ENCODE peak calls at places on chromosomes 4 and X, in six cellular contexts. One of them, this sample, is unnamed.
A peak's percentile ranks its signal among the peaks of the same experiment; 100 is the strongest.

GRCh38 chrX:40145001-40145631 is 47.4 kb upstream of the BCOR start:
- DNase-seq in DND-41: peak; percentile 27
- DNase-seq in psoas muscle: peak; percentile 60
- DNase-seq in H9: peak; percentile 78
- DNase-seq in left lung: peak; percentile 73
- DNase-seq in nephron progenitor cell: no peak
- DNase-seq in this sample: no peak

GRCh38 chr4:24781999-24782745 is 13.2 kb upstream of the SOD3 start:
- DNase-seq in DND-41: no peak
- DNase-seq in psoas muscle: no peak
- DNase-seq in H9: no peak
- DNase-seq in left lung: no peak
- DNase-seq in nephron progenitor cell: no peak
- DNase-seq in this sample: no peak

GRCh38 chr4:151415978-151416377 is 7.0 kb downstream of the FHIP1A start:
- DNase-seq in DND-41: no peak
- DNase-seq in psoas muscle: no peak
- DNase-seq in H9: no peak
- DNase-seq in left lung: no peak
- DNase-seq in nephron progenitor cell: no peak
- DNase-seq in this sample: no peak

GRCh38 chrX:153494541-153495361 is at the start of gene BGN:
- DNase-seq in DND-41: no peak
- DNase-seq in psoas muscle: no peak
- DNase-seq in H9: peak; percentile 62
- DNase-seq in left lung: no peak
- DNase-seq in nephron progenitor cell: peak; percentile 58
- DNase-seq in this sample: peak; percentile 20

GRCh38 chr4:7518871-7519637 is 84.3 kb upstream of the PSAPL1 start:
- DNase-seq in DND-41: no peak
- DNase-seq in psoas muscle: no peak
- DNase-seq in H9: no peak
- DNase-seq in left lung: no peak
- DNase-seq in nephron progenitor cell: no peak
- DNase-seq in this sample: no peak

GRCh38 chr4:8039290-8039689 is 99.6 kb upstream of the AFAP1 start:
- DNase-seq in DND-41: no peak
- DNase-seq in psoas muscle: no peak
- DNase-seq in H9: no peak
- DNase-seq in left lung: peak; percentile 50
- DNase-seq in nephron progenitor cell: peak; percentile 69
- DNase-seq in this sample: peak; percentile 13

GRCh38 chr4:147787204-147787603 is 55.3 kb downstream of the ARHGAP10 start:
- DNase-seq in DND-41: no peak
- DNase-seq in psoas muscle: peak; percentile 61
- DNase-seq in H9: no peak
- DNase-seq in left lung: no peak
- DNase-seq in nephron progenitor cell: no peak
- DNase-seq in this sample: no peak

GRCh38 chr4:146545102-146545501 is 23.4 kb upstream of the SLC10A7 start:
- DNase-seq in DND-41: no peak
- DNase-seq in psoas muscle: no peak
- DNase-seq in H9: peak; percentile 44
- DNase-seq in left lung: no peak
- DNase-seq in nephron progenitor cell: no peak
- DNase-seq in this sample: no peak

GRCh38 chr4:20017035-20017434 is 234.7 kb upstream of the SLIT2 start:
- DNase-seq in DND-41: no peak
- DNase-seq in psoas muscle: no peak
- DNase-seq in H9: no peak
- DNase-seq in left lung: no peak
- DNase-seq in nephron progenitor cell: no peak
- DNase-seq in this sample: no peak

GRCh38 chrX:106300656-106301055 is 132.6 kb downstream of the PWWP3B start:
- DNase-seq in DND-41: no peak
- DNase-seq in psoas muscle: no peak
- DNase-seq in H9: no peak
- DNase-seq in left lung: no peak
- DNase-seq in nephron progenitor cell: no peak
- DNase-seq in this sample: no peak

GRCh38 chrX:48601741-48602394 is 4.6 kb downstream of the WDR13 start:
- DNase-seq in DND-41: no peak
- DNase-seq in psoas muscle: no peak
- DNase-seq in H9: no peak
- DNase-seq in left lung: no peak
- DNase-seq in nephron progenitor cell: no peak
- DNase-seq in this sample: no peak

GRCh38 chr4:113766882-113767281 is 5.3 kb upstream of the CAMK2D start:
- DNase-seq in DND-41: no peak
- DNase-seq in psoas muscle: no peak
- DNase-seq in H9: no peak
- DNase-seq in left lung: no peak
- DNase-seq in nephron progenitor cell: no peak
- DNase-seq in this sample: no peak

GRCh38 chr4:114349543-114350175 is 248.9 kb upstream of the UGT8 start:
- DNase-seq in DND-41: no peak
- DNase-seq in psoas muscle: no peak
- DNase-seq in H9: no peak
- DNase-seq in left lung: no peak
- DNase-seq in nephron progenitor cell: no peak
- DNase-seq in this sample: no peak

GRCh38 chrX:147180886-147181285 is 366.3 kb upstream of the CXorf51A start:
- DNase-seq in DND-41: no peak
- DNase-seq in psoas muscle: no peak
- DNase-seq in H9: no peak
- DNase-seq in left lung: no peak
- DNase-seq in nephron progenitor cell: no peak
- DNase-seq in this sample: no peak

GRCh38 chrX:108420481-108420880 is 17.7 kb downstream of the COL4A6 start:
- DNase-seq in DND-41: no peak
- DNase-seq in psoas muscle: no peak
- DNase-seq in H9: no peak
- DNase-seq in left lung: no peak
- DNase-seq in nephron progenitor cell: no peak
- DNase-seq in this sample: no peak

GRCh38 chr4:6222761-6223292 is 22.5 kb upstream of the JAKMIP1 start:
- DNase-seq in DND-41: no peak
- DNase-seq in psoas muscle: no peak
- DNase-seq in H9: peak; percentile 84
- DNase-seq in left lung: no peak
- DNase-seq in nephron progenitor cell: peak; percentile 36
- DNase-seq in this sample: peak; percentile 3

GRCh38 chr4:18571252-18571885 is 549.8 kb upstream of the LCORL start:
- DNase-seq in DND-41: no peak
- DNase-seq in psoas muscle: no peak
- DNase-seq in H9: no peak
- DNase-seq in left lung: no peak
- DNase-seq in nephron progenitor cell: no peak
- DNase-seq in this sample: no peak

DNA sequence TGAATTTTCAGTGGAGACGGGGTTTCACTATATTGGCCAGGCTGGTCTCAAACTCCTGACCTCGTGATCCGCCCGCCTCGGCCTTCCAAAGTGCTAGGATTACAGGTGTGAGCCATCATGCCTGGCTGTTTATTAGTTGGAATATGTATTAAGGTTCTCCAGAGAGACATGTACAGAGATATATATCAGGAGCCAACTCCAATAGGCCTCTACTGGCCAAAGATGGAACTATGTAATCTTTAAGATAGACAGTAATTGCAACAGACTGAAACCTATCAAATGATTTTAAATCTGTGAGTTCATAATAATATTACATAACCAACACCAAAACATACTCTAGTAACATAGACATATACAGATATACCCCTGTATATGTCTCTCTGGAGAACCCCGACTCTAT is 5.8 kb upstream of the DMP1 start:
- DNase-seq in DND-41: no peak
- DNase-seq in psoas muscle: no peak
- DNase-seq in H9: no peak
- DNase-seq in left lung: no peak
- DNase-seq in nephron progenitor cell: no peak
- DNase-seq in this sample: no peak
- TF ChIP-seq CTCF in DND-41: no peak
- TF ChIP-seq CTCF in psoas muscle: no peak
- TF ChIP-seq CTCF in H9: no peak
- TF ChIP-seq CTCF in left lung: no peak
- TF ChIP-seq CTCF in nephron progenitor cell: no peak
- TF ChIP-seq CTCF in this sample: no peak

DNA sequence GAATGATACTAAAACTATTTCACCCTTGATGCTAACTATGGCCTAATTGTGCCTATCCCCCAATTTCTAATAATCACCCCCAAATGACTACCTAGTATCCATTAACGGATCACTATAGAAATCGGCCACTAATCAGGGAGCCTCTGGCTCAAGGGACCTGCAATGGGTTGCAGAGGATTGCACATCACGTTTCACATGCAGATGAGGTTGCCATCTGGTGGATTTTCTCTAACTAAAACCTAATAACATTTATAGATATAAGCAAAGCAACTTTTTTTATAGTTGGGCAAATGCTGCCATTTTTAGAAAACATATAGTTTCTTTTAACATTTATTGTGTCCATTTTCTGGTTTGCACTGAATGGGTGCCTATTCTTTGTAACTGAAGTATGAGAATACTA is 28.3 kb upstream of the ALG13 start:
- DNase-seq in DND-41: no peak
- DNase-seq in psoas muscle: no peak
- DNase-seq in H9: no peak
- DNase-seq in left lung: no peak
- DNase-seq in nephron progenitor cell: no peak
- DNase-seq in this sample: no peak
- TF ChIP-seq CTCF in DND-41: no peak
- TF ChIP-seq CTCF in psoas muscle: no peak
- TF ChIP-seq CTCF in H9: no peak
- TF ChIP-seq CTCF in left lung: no peak
- TF ChIP-seq CTCF in nephron progenitor cell: no peak
- TF ChIP-seq CTCF in this sample: no peak

GRCh38 chr4:173192375-173193162 is 24.0 kb downstream of the GALNT7 start:
- DNase-seq in DND-41: peak; percentile 30
- DNase-seq in psoas muscle: no peak
- DNase-seq in H9: no peak
- DNase-seq in left lung: no peak
- DNase-seq in nephron progenitor cell: no peak
- DNase-seq in this sample: peak; percentile 14
- TF ChIP-seq CTCF in DND-41: peak; percentile 57
- TF ChIP-seq CTCF in psoas muscle: peak; percentile 18
- TF ChIP-seq CTCF in H9: no peak
- TF ChIP-seq CTCF in left lung: no peak
- TF ChIP-seq CTCF in nephron progenitor cell: no peak
- TF ChIP-seq CTCF in this sample: no peak

DNA sequence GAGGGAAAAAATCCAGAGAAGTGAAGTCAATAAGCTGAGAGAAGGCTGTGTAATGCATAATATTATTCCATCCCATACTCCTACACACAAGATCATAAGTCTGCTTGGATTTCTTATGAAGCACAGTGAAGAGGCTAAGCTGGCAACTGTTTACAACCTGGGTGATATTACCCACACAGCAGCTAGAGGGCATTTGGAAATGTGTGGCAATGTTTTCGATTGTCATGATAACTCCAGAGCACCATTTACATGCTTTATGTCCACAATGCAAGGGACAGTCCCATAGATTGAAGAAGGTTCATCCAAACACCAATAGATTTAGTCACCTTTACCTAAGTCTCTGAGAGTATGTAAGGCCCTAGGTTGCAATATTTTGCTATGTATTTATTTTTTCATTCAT is 412.2 kb downstream of the PPP3CA start:
- DNase-seq in DND-41: no peak
- DNase-seq in psoas muscle: no peak
- DNase-seq in H9: no peak
- DNase-seq in left lung: no peak
- DNase-seq in nephron progenitor cell: no peak
- DNase-seq in this sample: peak; percentile 1
- TF ChIP-seq CTCF in DND-41: peak; percentile 53
- TF ChIP-seq CTCF in psoas muscle: no peak
- TF ChIP-seq CTCF in H9: peak; percentile 52
- TF ChIP-seq CTCF in left lung: no peak
- TF ChIP-seq CTCF in nephron progenitor cell: no peak
- TF ChIP-seq CTCF in this sample: no peak

DNA sequence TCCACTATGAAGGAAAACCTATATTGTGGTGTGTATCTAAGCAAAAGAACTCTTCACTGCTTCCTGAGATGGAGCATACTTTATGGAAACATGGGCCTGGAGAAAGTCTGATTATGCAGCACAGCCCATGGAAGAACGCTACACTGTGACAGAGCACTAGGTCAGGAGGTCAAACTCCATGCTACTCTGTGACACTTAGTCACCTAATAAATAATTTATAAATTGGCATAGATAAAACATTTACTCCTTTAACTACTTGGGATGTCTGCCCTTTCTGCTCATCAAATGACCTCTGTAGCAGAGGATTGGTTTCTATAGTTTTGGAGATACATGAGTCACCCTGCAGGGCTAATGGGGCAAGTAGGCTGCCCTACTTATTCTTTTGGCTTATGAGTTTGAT is 134.7 kb upstream of the BANK1 start:
- DNase-seq in DND-41: no peak
- DNase-seq in psoas muscle: no peak
- DNase-seq in H9: no peak
- DNase-seq in left lung: no peak
- DNase-seq in nephron progenitor cell: no peak
- DNase-seq in this sample: no peak
- TF ChIP-seq CTCF in DND-41: no peak
- TF ChIP-seq CTCF in psoas muscle: no peak
- TF ChIP-seq CTCF in H9: no peak
- TF ChIP-seq CTCF in left lung: no peak
- TF ChIP-seq CTCF in nephron progenitor cell: no peak
- TF ChIP-seq CTCF in this sample: no peak

DNA sequence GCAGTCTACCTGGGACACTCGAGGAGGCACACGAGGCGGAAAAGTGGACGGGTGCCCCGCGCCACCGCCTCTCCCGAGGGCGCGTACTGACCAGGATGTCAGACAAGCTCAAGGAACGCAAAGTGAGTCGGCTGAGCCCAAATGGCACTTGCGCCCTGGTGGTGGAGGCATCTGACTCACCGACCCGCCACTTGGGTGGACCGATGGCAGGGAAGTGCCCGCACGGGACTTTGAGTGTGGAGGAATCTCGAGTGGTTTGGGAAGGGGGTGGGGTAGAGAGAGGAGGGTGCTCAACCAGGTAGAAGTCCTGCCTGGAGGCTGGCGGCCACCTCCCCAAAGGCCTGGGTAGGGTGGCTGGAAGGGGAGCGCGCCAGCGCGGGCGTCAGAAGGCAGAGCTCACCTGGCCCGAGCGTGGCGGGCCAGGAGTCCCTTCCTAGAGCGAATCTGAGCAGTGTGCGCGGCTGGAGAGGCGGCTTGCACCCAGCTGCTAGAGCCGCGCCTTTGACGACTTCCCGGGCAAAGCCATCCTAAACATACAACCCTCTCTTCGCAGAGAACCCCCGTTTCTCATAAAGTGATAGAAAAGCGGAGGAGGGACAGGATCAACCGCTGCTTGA is 652 bp downstream of the HELT start:
- DNase-seq in DND-41: no peak
- DNase-seq in psoas muscle: no peak
- DNase-seq in H9: peak; percentile 63
- DNase-seq in left lung: no peak
- DNase-seq in nephron progenitor cell: peak; percentile 18
- DNase-seq in this sample: no peak
- TF ChIP-seq CTCF in DND-41: no peak
- TF ChIP-seq CTCF in psoas muscle: no peak
- TF ChIP-seq CTCF in H9: no peak
- TF ChIP-seq CTCF in left lung: no peak
- TF ChIP-seq CTCF in nephron progenitor cell: no peak
- TF ChIP-seq CTCF in this sample: no peak

This sample was measured in activated CD8-positive, alpha-beta T cell treated with anti-CD3 and anti-CD28 coated beads for 36 hours.